ENCODE peak calls at places on chromosomes 13 and 19, in five cellular contexts. S, E, B, G and H are unnamed samples.
A peak's percentile ranks its signal among the peaks of the same experiment; 100 is the strongest.

GRCh38 chr13:95896302-95896701 is 156.9 kb downstream of the UGGT2 start:
- DNase-seq in S (no peak), E (no peak), B (no peak), G (no peak), H (no peak)

GRCh38 chr19:7200739-7201138 is 93.5 kb downstream of the INSR start:
- DNase-seq in S (no peak), E (peak; percentile 48), B (no peak), G (no peak), H (no peak)

GRCh38 chr13:29573190-29573589 is 22.3 kb downstream of the SLC7A1 start:
- DNase-seq in S (no peak), E (no peak), B (no peak), G (no peak), H (no peak)

GRCh38 chr19:543912-544608 is at the start of gene GZMM:
- DNase-seq in S (no peak), E (peak; percentile 84), B (peak; percentile 68), G (no peak), H (peak; percentile 77)

GRCh38 chr13:73828811-73829210 is 305.4 kb downstream of the KLF12 start:
- DNase-seq in S (no peak), E (no peak), B (no peak), G (no peak), H (no peak)

GRCh38 chr19:52170863-52171320 is 529 bp downstream of the ZNF836 start:
- DNase-seq in S (no peak), E (peak; percentile 28), B (no peak), G (peak; percentile 32), H (no peak)

GRCh38 chr13:80436571-80437169 is 95.7 kb upstream of the SPRY2 start:
- DNase-seq in S (no peak), E (no peak), B (no peak), G (no peak), H (no peak)

GRCh38 chr13:29935309-29935981 is 85.0 kb upstream of the UBL3 start:
- DNase-seq in S (no peak), E (peak; percentile 93), B (peak; percentile 38), G (no peak), H (peak; percentile 55)

GRCh38 chr13:92769064-92769463 is 457.5 kb upstream of the GPC6 start:
- DNase-seq in S (no peak), E (no peak), B (no peak), G (no peak), H (no peak)

GRCh38 chr19:32767951-32768679 is 48.5 kb downstream of the TDRD12 start:
- DNase-seq in S (no peak), E (no peak), B (no peak), G (no peak), H (no peak)

GRCh38 chr19:30522359-30522758 is 150.2 kb downstream of the ZNF536 start:
- DNase-seq in S (no peak), E (no peak), B (no peak), G (no peak), H (no peak)

GRCh38 chr19:15091918-15092753 is 10.1 kb downstream of the OR1I1 start:
- DNase-seq in S (peak; percentile 74), E (peak; percentile 60), B (no peak), G (peak; percentile 35), H (no peak)

GRCh38 chr19:46374526-46375475 is 27.9 kb downstream of the PPP5C start:
- DNase-seq in S (no peak), E (no peak), B (no peak), G (no peak), H (no peak)

GRCh38 chr19:15672580-15673175 is at the start of gene CYP4F12:
- DNase-seq in S (no peak), E (peak; percentile 41), B (peak; percentile 7), G (no peak), H (no peak)

GRCh38 chr19:51079486-51080110 is 3.1 kb downstream of the KLK14 start:
- DNase-seq in S (no peak), E (no peak), B (no peak), G (no peak), H (no peak)

GRCh38 chr13:113806104-113806471 is 47.1 kb downstream of the TMEM255B start:
- DNase-seq in S (no peak), E (no peak), B (no peak), G (no peak), H (no peak)

GRCh38 chr13:26406791-26407190 is 150.7 kb upstream of the WASF3 start:
- DNase-seq in S (no peak), E (no peak), B (no peak), G (no peak), H (no peak)

GRCh38 chr19:35521124-35521743 is 6.9 kb downstream of the SBSN start:
- DNase-seq in S (no peak), E (no peak), B (no peak), G (no peak), H (no peak)

GRCh38 chr13:97367427-97367826 is 66.5 kb upstream of the RAP2A start:
- DNase-seq in S (peak; percentile 92), E (no peak), B (no peak), G (no peak), H (no peak)

GRCh38 chr19:57664269-57665127 is 4.2 kb upstream of the ZSCAN4 start:
- DNase-seq in S (peak; percentile 32), E (peak; percentile 24), B (peak; percentile 2), G (peak; percentile 67), H (no peak)